ENCODE peak calls at places on chromosomes 12 and 14, in four cellular contexts. I is PC-3, W is tibial artery, U is heart left ventricle. Y is an unnamed sample. For H3K36me3 and H3K9me3, the result is how much of the 10 kb centered on the place peaks cover.

GRCh38 chr14:105151838-105152793 is 16.5 kb downstream of the JAG2 start:
- DNase-seq in I (no peak), U (peak), W (no peak), Y (no peak)

GRCh38 chr12:174596-174995 is 39.4 kb downstream of the SLC6A12 start:
- DNase-seq in I (no peak), W (no peak), U (peak), Y (no peak)

GRCh38 chr12:21666722-21667121 is 9.1 kb upstream of the LDHB start:
- DNase-seq in W (no peak), I (no peak), U (no peak), Y (no peak)

GRCh38 chr14:63287661-63288483 is 30.9 kb downstream of the GPHB5 start:
- DNase-seq in I (no peak), W (no peak), U (no peak), Y (no peak)

GRCh38 chr14:61460853-61461611 is 139.7 kb downstream of the PRKCH start:
- DNase-seq in I (peak), W (no peak), U (no peak), Y (no peak)

GRCh38 chr12:1203735-1204019 is 212.7 kb downstream of the ERC1 start:
- DNase-seq in W (no peak), I (no peak), U (no peak), Y (no peak)

GRCh38 chr14:77097006-77097688 is 911 bp upstream of the CIPC start:
- DNase-seq in U (no peak), I (peak), W (no peak), Y (no peak)

GRCh38 chr12:47899466-47899865 is 5.3 kb downstream of the VDR start:
- DNase-seq in I (no peak), W (no peak), U (no peak), Y (no peak)

GRCh38 chr12:64995831-64996230 is 125.3 kb downstream of the WIF1 start:
- DNase-seq in I (peak), W (no peak), U (no peak), Y (no peak)

GRCh38 chr12:94805749-94806148 is 155.4 kb upstream of the TMCC3 start:
- DNase-seq in U (no peak), I (no peak), W (no peak), Y (no peak)

GRCh38 chr14:54322668-54323380 is 74.0 kb upstream of the CDKN3 start:
- DNase-seq in W (no peak), U (peak), I (no peak), Y (no peak)

GRCh38 chr12:64088431-64089349 is 133.4 kb downstream of the KICS2 start:
- DNase-seq in U (no peak), W (peak), I (peak), Y (no peak)

GRCh38 chr12:879641-880040 is 69.9 kb downstream of the RAD52 start:
- DNase-seq in U (no peak), W (no peak), I (no peak), Y (no peak)

GRCh38 chr12:94753071-94753779 is 102.9 kb upstream of the TMCC3 start:
- DNase-seq in W (no peak), U (no peak), I (no peak), Y (no peak)

GRCh38 chr12:7787574-7788315 is 1.5 kb upstream of the NANOG start:
- DNase-seq in W (no peak), I (no peak), U (no peak), Y (no peak)

GRCh38 chr12:75720807-75721206 is 209.4 kb upstream of the KRR1 start:
- DNase-seq in U (no peak), W (no peak), I (peak), Y (no peak)

GRCh38 chr12:51270067-51270846 is at the start of gene SMAGP:
- DNase-seq in I (peak), W (no peak), U (peak), Y (peak)

GRCh38 chr12:8709124-8709830 is 11.5 kb downstream of the RIMKLB start:
- DNase-seq in U (no peak), I (no peak), W (no peak), Y (peak)

GRCh38 chr12:30169839-30170591 is 386.3 kb upstream of the TMTC1 start:
- DNase-seq in I (no peak), U (no peak), W (no peak), Y (no peak)

GRCh38 chr14:92944976-92945375 is 22.0 kb downstream of the CHGA start:
- DNase-seq in I (no peak), W (no peak), U (peak), Y (no peak)

GRCh38 chr12:122946690-122947271 is 19.5 kb downstream of the ABCB9 start:
- DNase-seq in W (peak), I (peak), U (peak), Y (peak)

GRCh38 chr14:91327661-91328312 is 83.3 kb upstream of the GPR68 start:
- DNase-seq in W (no peak), I (no peak), U (no peak), Y (peak)

GRCh38 chr14:51638071-51638944 is 13.4 kb upstream of the FRMD6 start:
- DNase-seq in I (no peak), U (no peak), W (peak), Y (no peak)

GRCh38 chr12:7937867-7938506 is 2.0 kb upstream of the SLC2A3 start:
- DNase-seq in W (no peak), I (no peak), U (no peak), Y (no peak)

GRCh38 chr14:82009076-82009475 is 475.4 kb upstream of the SEL1L start:
- DNase-seq in W (no peak), I (no peak), U (no peak), Y (peak)

GRCh38 chr14:88825078-88825458 is 617 bp downstream of the TTC8 start:
- DNase-seq in I (no peak), W (no peak), U (no peak), Y (no peak)

GRCh38 chr12:68189766-68190700 is 30.5 kb upstream of the IFNG start:
- DNase-seq in I (peak), U (no peak), W (no peak), Y (no peak)

GRCh38 chr12:38137716-38138115 is 178.9 kb upstream of the ALG10B start:
- DNase-seq in I (no peak), U (no peak), W (no peak), Y (no peak)

GRCh38 chr14:51410846-51411245 is 170.8 kb downstream of the TMX1 start:
- DNase-seq in W (no peak), I (no peak), U (no peak), Y (no peak)

GRCh38 chr12:132419612-132420237 is 70.2 kb upstream of the FBRSL1 start:
- DNase-seq in I (no peak), U (no peak), W (no peak), Y (no peak)

GRCh38 chr14:102362084-102362483 is 606 bp downstream of the CINP start:
- DNase-seq in U (no peak), I (peak), W (no peak), Y (no peak)

GRCh38 chr14:42163136-42163535 is 556.5 kb downstream of the LRFN5 start:
- DNase-seq in I (no peak), W (no peak), U (no peak), Y (no peak)

GRCh38 chr14:76832503-76832988 is 6.3 kb downstream of the LRRC74A start:
- DNase-seq in U (no peak), W (no peak), I (no peak), Y (no peak)

GRCh38 chr14:80213602-80214001 is 2.3 kb upstream of the DIO2 start:
- DNase-seq in W (no peak), I (peak), U (no peak), Y (no peak)

GRCh38 chr12:111359914-111360276 is 9.0 kb downstream of the PHETA1 start:
- DNase-seq in I (no peak), W (no peak), U (no peak), Y (no peak)
- H3K36me3 ChIP-seq in I (under half), W (under half), U (under half), Y (under half)

GRCh38 chr12:6469092-6469491 is 1.4 kb downstream of the VAMP1 start:
- DNase-seq in I (no peak), W (no peak), U (no peak), Y (no peak)
- H3K4me3 ChIP-seq in I (peak), W (peak), U (peak), Y (no peak)

DNA sequence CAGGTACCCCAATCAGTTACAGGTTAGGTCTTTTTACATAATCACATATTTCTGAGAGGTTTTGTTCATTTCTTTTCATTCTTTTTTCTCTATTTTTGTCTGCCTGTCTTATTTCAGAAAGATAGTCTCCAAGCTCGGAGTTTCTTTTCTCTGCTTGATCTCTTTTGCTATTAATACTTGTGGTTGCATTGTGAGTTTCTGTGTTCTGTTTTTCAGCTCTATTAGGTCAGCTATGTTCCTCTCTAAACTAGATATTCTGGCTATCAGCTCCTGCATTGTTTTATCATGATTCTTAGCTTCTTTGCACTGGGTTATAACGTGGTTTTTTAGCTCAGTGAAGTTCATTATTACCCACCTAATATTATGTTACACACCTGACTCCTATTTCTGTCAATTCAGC is 914.1 kb downstream of the TRHDE start:
- DNase-seq in I (no peak), W (no peak), U (no peak), Y (no peak)
- H3K9me3 ChIP-seq in I (under half), W (under half), U (under half), Y (half or more)

GRCh38 chr12:119838781-119839180 is 38.3 kb downstream of the CIT start:
- DNase-seq in I (no peak), W (no peak), U (no peak), Y (no peak)
- H3K36me3 ChIP-seq in I (under half), W (under half), U (under half), Y (under half)

GRCh38 chr12:43011383-43011926 is 421.9 kb upstream of the PRICKLE1 start:
- DNase-seq in W (no peak), U (no peak), I (no peak), Y (no peak)

GRCh38 chr12:43009307-43009706 is 419.8 kb upstream of the PRICKLE1 start:
- DNase-seq in U (no peak), W (no peak), I (no peak), Y (no peak)

GRCh38 chr12:43009866-43010265 is 420.3 kb upstream of the PRICKLE1 start:
- DNase-seq in U (no peak), I (no peak), W (no peak), Y (no peak)

DNA sequence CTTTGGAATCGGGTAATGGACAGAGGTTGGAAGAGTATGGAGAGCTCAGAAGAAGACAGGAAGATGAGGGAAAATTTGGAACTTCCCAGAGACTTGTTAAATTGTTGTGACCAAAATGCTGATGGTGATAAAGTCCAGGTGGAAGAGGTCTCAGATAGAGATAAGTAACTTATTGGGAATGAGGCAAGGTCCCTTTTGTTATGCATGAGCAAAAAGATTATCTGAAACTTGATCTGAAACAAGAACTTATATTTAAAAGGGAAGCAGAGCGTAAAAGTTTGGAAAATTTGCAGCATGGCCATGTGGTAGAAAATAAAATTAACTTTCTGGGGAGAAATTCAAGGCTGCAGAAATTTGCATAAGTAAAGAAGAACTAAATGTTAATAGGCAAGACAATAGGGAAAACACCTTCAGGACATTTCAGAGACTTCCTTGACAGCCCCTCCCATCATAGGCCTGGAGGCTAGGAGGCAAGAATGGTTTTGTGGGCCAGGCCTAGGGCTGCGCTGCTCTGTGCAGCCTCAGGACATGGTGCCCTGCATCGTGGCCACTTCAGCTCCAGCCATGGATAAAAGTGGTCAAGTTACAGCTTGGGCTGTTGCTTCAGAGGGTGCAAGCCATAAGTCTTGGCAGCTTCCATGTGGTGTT is 425.7 kb upstream of the PRICKLE1 start:
- DNase-seq in W (no peak), I (no peak), U (no peak), Y (no peak)
- H3K4me3 ChIP-seq in W (no peak), I (no peak), U (no peak), Y (no peak)

GRCh38 chr14:26191666-26192065 is 406.2 kb downstream of the NOVA1 start:
- DNase-seq in U (no peak), W (no peak), I (no peak), Y (no peak)
- H3K9me3 ChIP-seq in U (under half), W (under half), I (under half), Y (under half)

DNA sequence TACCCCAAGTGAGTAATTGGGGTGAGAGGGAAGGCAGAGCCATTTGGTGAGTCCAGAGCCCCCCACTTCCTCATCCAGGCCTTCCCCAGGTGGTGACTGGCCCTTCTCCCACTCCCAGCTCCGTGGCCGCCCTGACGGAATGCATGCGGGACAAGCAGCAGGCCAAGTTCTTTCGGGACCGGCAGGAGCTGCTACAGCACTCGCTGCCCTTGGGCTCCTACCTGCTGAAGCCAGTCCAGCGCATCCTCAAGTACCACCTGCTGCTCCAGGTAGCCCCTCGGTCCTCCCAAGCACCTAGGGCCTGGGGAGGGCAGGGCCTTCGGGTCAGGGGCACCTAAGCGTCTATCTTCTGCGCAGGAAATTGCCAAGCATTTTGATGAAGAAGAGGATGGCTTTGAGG is 26.5 kb downstream of the PLEKHG3 start:
- DNase-seq in I (no peak), W (peak), U (no peak), Y (peak)
- H3K36me3 ChIP-seq in I (under half), W (half or more), U (under half), Y (under half)